ENCODE peak calls at places on chromosomes 11 and 22, in six cellular contexts. One of them, this sample, is unnamed.

GRCh38 chr11:1878134-1879031 is 13.3 kb downstream of the PRR33 start:
- DNase-seq in ELF-1: no peak
- DNase-seq in HFF-Myc: no peak
- DNase-seq in T47D: no peak
- DNase-seq in T-helper 2 cell treated with Interferon-gamma antibody and Interleukin-4, amounts not matched to agents 5 μg/mL and 100 μg/mL, for 36 hours: no peak
- DNase-seq in M059J: no peak
- DNase-seq in this sample: no peak

GRCh38 chr11:5807580-5807979 is 1.1 kb upstream of the OR52N2 start:
- DNase-seq in ELF-1: peak; percentile 14
- DNase-seq in HFF-Myc: no peak
- DNase-seq in T47D: no peak
- DNase-seq in T-helper 2 cell treated with Interferon-gamma antibody and Interleukin-4, amounts not matched to agents 5 μg/mL and 100 μg/mL, for 36 hours: no peak
- DNase-seq in M059J: no peak
- DNase-seq in this sample: no peak

GRCh38 chr11:47330002-47330911 is 22.2 kb downstream of the MYBPC3 start:
- DNase-seq in ELF-1: no peak
- DNase-seq in HFF-Myc: no peak
- DNase-seq in T47D: no peak
- DNase-seq in T-helper 2 cell treated with Interferon-gamma antibody and Interleukin-4, amounts not matched to agents 5 μg/mL and 100 μg/mL, for 36 hours: no peak
- DNase-seq in M059J: peak; percentile 35
- DNase-seq in this sample: no peak

GRCh38 chr22:39524753-39525657 is 4.6 kb downstream of the ATF4 start:
- DNase-seq in ELF-1: peak; percentile 21
- DNase-seq in HFF-Myc: no peak
- DNase-seq in T47D: no peak
- DNase-seq in T-helper 2 cell treated with Interferon-gamma antibody and Interleukin-4, amounts not matched to agents 5 μg/mL and 100 μg/mL, for 36 hours: no peak
- DNase-seq in M059J: peak; percentile 43
- DNase-seq in this sample: no peak

GRCh38 chr11:88292156-88292844 is 45.2 kb downstream of the CTSC start:
- DNase-seq in ELF-1: no peak
- DNase-seq in HFF-Myc: no peak
- DNase-seq in T47D: no peak
- DNase-seq in T-helper 2 cell treated with Interferon-gamma antibody and Interleukin-4, amounts not matched to agents 5 μg/mL and 100 μg/mL, for 36 hours: no peak
- DNase-seq in M059J: peak; percentile 83
- DNase-seq in this sample: peak; percentile 26

GRCh38 chr11:96393753-96394348 is 4.0 kb downstream of the JRKL start:
- DNase-seq in ELF-1: no peak
- DNase-seq in HFF-Myc: peak; percentile 32
- DNase-seq in T47D: peak; percentile 23
- DNase-seq in T-helper 2 cell treated with Interferon-gamma antibody and Interleukin-4, amounts not matched to agents 5 μg/mL and 100 μg/mL, for 36 hours: no peak
- DNase-seq in M059J: peak; percentile 51
- DNase-seq in this sample: peak; percentile 18

GRCh38 chr22:42299586-42300285 is 29.3 kb upstream of the TCF20 start:
- DNase-seq in ELF-1: peak; percentile 88
- DNase-seq in HFF-Myc: no peak
- DNase-seq in T47D: no peak
- DNase-seq in T-helper 2 cell treated with Interferon-gamma antibody and Interleukin-4, amounts not matched to agents 5 μg/mL and 100 μg/mL, for 36 hours: no peak
- DNase-seq in M059J: no peak
- DNase-seq in this sample: no peak

GRCh38 chr11:88345408-88345807 is 7.9 kb upstream of the CTSC start:
- DNase-seq in ELF-1: no peak
- DNase-seq in HFF-Myc: no peak
- DNase-seq in T47D: no peak
- DNase-seq in T-helper 2 cell treated with Interferon-gamma antibody and Interleukin-4, amounts not matched to agents 5 μg/mL and 100 μg/mL, for 36 hours: peak; percentile 39
- DNase-seq in M059J: peak; percentile 79
- DNase-seq in this sample: no peak

GRCh38 chr22:19995611-19996339 is 20.8 kb downstream of the ARVCF start:
- DNase-seq in ELF-1: no peak
- DNase-seq in HFF-Myc: no peak
- DNase-seq in T47D: no peak
- DNase-seq in T-helper 2 cell treated with Interferon-gamma antibody and Interleukin-4, amounts not matched to agents 5 μg/mL and 100 μg/mL, for 36 hours: no peak
- DNase-seq in M059J: no peak
- DNase-seq in this sample: no peak

GRCh38 chr11:100573911-100574513 is 113.1 kb upstream of the ARHGAP42 start:
- DNase-seq in ELF-1: no peak
- DNase-seq in HFF-Myc: no peak
- DNase-seq in T47D: no peak
- DNase-seq in T-helper 2 cell treated with Interferon-gamma antibody and Interleukin-4, amounts not matched to agents 5 μg/mL and 100 μg/mL, for 36 hours: no peak
- DNase-seq in M059J: no peak
- DNase-seq in this sample: no peak

GRCh38 chr22:49418341-49418894 is 409.3 kb downstream of the BRD1 start:
- DNase-seq in ELF-1: no peak
- DNase-seq in HFF-Myc: no peak
- DNase-seq in T47D: no peak
- DNase-seq in T-helper 2 cell treated with Interferon-gamma antibody and Interleukin-4, amounts not matched to agents 5 μg/mL and 100 μg/mL, for 36 hours: no peak
- DNase-seq in M059J: no peak
- DNase-seq in this sample: no peak

GRCh38 chr11:70080763-70081162 is 2.6 kb downstream of the ANO1 start:
- DNase-seq in ELF-1: no peak
- DNase-seq in HFF-Myc: no peak
- DNase-seq in T47D: no peak
- DNase-seq in T-helper 2 cell treated with Interferon-gamma antibody and Interleukin-4, amounts not matched to agents 5 μg/mL and 100 μg/mL, for 36 hours: no peak
- DNase-seq in M059J: peak; percentile 42
- DNase-seq in this sample: peak; percentile 47

GRCh38 chr11:67631427-67631826 is 1.7 kb upstream of the NUDT8 start:
- DNase-seq in ELF-1: no peak
- DNase-seq in HFF-Myc: no peak
- DNase-seq in T47D: no peak
- DNase-seq in T-helper 2 cell treated with Interferon-gamma antibody and Interleukin-4, amounts not matched to agents 5 μg/mL and 100 μg/mL, for 36 hours: no peak
- DNase-seq in M059J: no peak
- DNase-seq in this sample: no peak

GRCh38 chr11:100855466-100856067 is 168.5 kb downstream of the ARHGAP42 start:
- DNase-seq in ELF-1: no peak
- DNase-seq in HFF-Myc: no peak
- DNase-seq in T47D: peak; percentile 11
- DNase-seq in T-helper 2 cell treated with Interferon-gamma antibody and Interleukin-4, amounts not matched to agents 5 μg/mL and 100 μg/mL, for 36 hours: no peak
- DNase-seq in M059J: peak; percentile 62
- DNase-seq in this sample: peak; percentile 32

GRCh38 chr11:61675826-61676225 is 4.4 kb upstream of the DAGLA start:
- DNase-seq in ELF-1: no peak
- DNase-seq in HFF-Myc: no peak
- DNase-seq in T47D: no peak
- DNase-seq in T-helper 2 cell treated with Interferon-gamma antibody and Interleukin-4, amounts not matched to agents 5 μg/mL and 100 μg/mL, for 36 hours: no peak
- DNase-seq in M059J: no peak
- DNase-seq in this sample: no peak

GRCh38 chr11:47105974-47106373 is 70.7 kb downstream of the ARFGAP2 start:
- DNase-seq in ELF-1: no peak
- DNase-seq in HFF-Myc: no peak
- DNase-seq in T47D: no peak
- DNase-seq in T-helper 2 cell treated with Interferon-gamma antibody and Interleukin-4, amounts not matched to agents 5 μg/mL and 100 μg/mL, for 36 hours: no peak
- DNase-seq in M059J: no peak
- DNase-seq in this sample: no peak

GRCh38 chr11:73431431-73431830 is 55.2 kb downstream of the RELT start:
- DNase-seq in ELF-1: no peak
- DNase-seq in HFF-Myc: no peak
- DNase-seq in T47D: peak; percentile 11
- DNase-seq in T-helper 2 cell treated with Interferon-gamma antibody and Interleukin-4, amounts not matched to agents 5 μg/mL and 100 μg/mL, for 36 hours: peak; percentile 26
- DNase-seq in M059J: no peak
- DNase-seq in this sample: no peak

GRCh38 chr11:83480811-83481210 is 194.6 kb upstream of the CCDC90B start:
- DNase-seq in ELF-1: no peak
- DNase-seq in HFF-Myc: no peak
- DNase-seq in T47D: no peak
- DNase-seq in T-helper 2 cell treated with Interferon-gamma antibody and Interleukin-4, amounts not matched to agents 5 μg/mL and 100 μg/mL, for 36 hours: no peak
- DNase-seq in M059J: no peak
- DNase-seq in this sample: peak; percentile 76

This sample was measured in Caki2.